ENCODE peak calls at places on chromosomes 12 and 14, in five cellular contexts. P is nephron progenitor cell; F is BE2C; R is G401; V is activated CD8-positive, alpha-beta memory T cell treated with anti-CD3 and anti-CD28 coated beads for 24 hours. E is an unnamed sample.

GRCh38 chr12:108400481-108400880 is 61.4 kb upstream of the CMKLR1 start:
- DNase-seq in P (no peak), F (no peak), R (peak), V (peak), E (no peak)

GRCh38 chr14:54776361-54777001 is 126.1 kb downstream of the GCH1 start:
- DNase-seq in P (no peak), F (peak), R (no peak), V (peak), E (peak)

GRCh38 chr12:64672925-64673409 is 62.7 kb downstream of the RASSF3 start:
- DNase-seq in P (no peak), F (peak), R (no peak), V (no peak), E (peak)

GRCh38 chr12:19244312-19244711 is 114.8 kb downstream of the PLEKHA5 start:
- DNase-seq in P (no peak), F (no peak), R (no peak), V (no peak), E (no peak)

GRCh38 chr14:54106802-54107377 is 150.3 kb upstream of the BMP4 start:
- DNase-seq in P (no peak), F (no peak), R (no peak), V (no peak), E (no peak)

GRCh38 chr14:101404426-101405170 is 156.7 kb upstream of the DIO3 start:
- DNase-seq in P (no peak), F (no peak), R (no peak), V (no peak), E (no peak)

GRCh38 chr14:39097159-39097558 is 5.9 kb downstream of the SEC23A start:
- DNase-seq in P (no peak), F (no peak), R (peak), V (no peak), E (no peak)

GRCh38 chr14:104681689-104682074 is 7.7 kb upstream of the INF2 start:
- DNase-seq in P (peak), F (peak), R (peak), V (no peak), E (peak)

GRCh38 chr14:61145903-61146411 is 135.2 kb downstream of the TMEM30B start:
- DNase-seq in P (no peak), F (peak), R (no peak), V (no peak), E (no peak)

GRCh38 chr14:93173943-93174395 is 10.7 kb downstream of the MOAP1 start:
- DNase-seq in P (no peak), F (peak), R (no peak), V (no peak), E (no peak)

GRCh38 chr12:50568338-50569155 is 63.8 kb downstream of the DIP2B start:
- DNase-seq in P (no peak), F (no peak), R (peak), V (no peak), E (no peak)

GRCh38 chr14:23076785-23077408 is 18.0 kb downstream of the ACIN1 start:
- DNase-seq in P (no peak), F (peak), R (peak), V (peak), E (no peak)

GRCh38 chr14:89673499-89674225 is 256.6 kb upstream of the FOXN3 start:
- DNase-seq in P (no peak), F (no peak), R (no peak), V (no peak), E (peak)

GRCh38 chr12:25796523-25797000 is 161.9 kb upstream of the RASSF8 start:
- DNase-seq in P (no peak), F (no peak), R (no peak), V (no peak), E (no peak)

GRCh38 chr12:91743727-91744126 is 401.9 kb downstream of the BTG1 start:
- DNase-seq in P (no peak), F (peak), R (peak), V (no peak), E (no peak)

GRCh38 chr12:132204064-132204821 is 60.0 kb downstream of the NOC4L start:
- DNase-seq in P (no peak), F (no peak), R (no peak), V (no peak), E (no peak)

GRCh38 chr12:14564336-14564959 is 3.2 kb downstream of the PLBD1 start:
- DNase-seq in P (no peak), F (no peak), R (no peak), V (no peak), E (no peak)

GRCh38 chr14:93832665-93833064 is 44.4 kb upstream of the PRIMA1 start:
- DNase-seq in P (no peak), F (peak), R (peak), V (no peak), E (no peak)

GRCh38 chr12:120843472-120843871 is 60.7 kb downstream of the SPPL3 start:
- DNase-seq in P (no peak), F (no peak), R (no peak), V (no peak), E (no peak)

GRCh38 chr12:47014474-47014873 is 64.9 kb upstream of the PCED1B start:
- DNase-seq in P (no peak), F (no peak), R (no peak), V (no peak), E (no peak)

GRCh38 chr14:96413526-96413925 is 21.6 kb downstream of the AK7 start:
- DNase-seq in P (no peak), F (no peak), R (no peak), V (no peak), E (no peak)

GRCh38 chr14:29908652-29909577 is 18.7 kb downstream of the PRKD1 start:
- DNase-seq in P (no peak), F (no peak), R (no peak), V (no peak), E (no peak)

GRCh38 chr12:101051901-101052550 is 158.0 kb downstream of the SLC5A8 start:
- DNase-seq in P (no peak), F (no peak), R (no peak), V (no peak), E (peak)

E was measured in mucosa of descending colon.